ENCODE peak calls at places on chromosomes 16 and 17, in nine cellular contexts. R, K, A, O, V, F, X, E and L are unnamed samples.

GRCh38 chr16:52496051-52496876 is 50.7 kb downstream of the TOX3 start:
- DNase-seq in A (no peak), X (no peak), O (no peak), V (no peak), F (no peak), E (no peak), R (peak), K (no peak), L (peak)

GRCh38 chr16:25785361-25785760 is 93.6 kb downstream of the HS3ST4 start:
- DNase-seq in X (no peak), O (no peak), E (no peak), V (no peak), A (no peak), K (no peak), F (no peak), R (no peak), L (no peak)

GRCh38 chr17:1604831-1605528 is 23.7 kb downstream of the SLC43A2 start:
- DNase-seq in X (no peak), K (no peak), A (no peak), F (no peak), E (no peak), O (no peak), V (no peak), R (no peak), L (no peak)

GRCh38 chr16:27253526-27253930 is 15.0 kb downstream of the NSMCE1 start:
- DNase-seq in V (no peak), X (no peak), O (no peak), K (no peak), R (no peak), E (no peak), A (no peak), F (peak), L (peak)

GRCh38 chr16:49213594-49213993 is 68.0 kb downstream of the CBLN1 start:
- DNase-seq in R (no peak), O (no peak), E (no peak), A (peak), K (no peak), F (no peak), V (no peak), X (no peak), L (no peak)

GRCh38 chr16:67432491-67432890 is 1.6 kb downstream of the HSD11B2 start:
- DNase-seq in X (no peak), O (no peak), E (no peak), V (no peak), K (no peak), A (no peak), F (no peak), R (no peak), L (no peak)

GRCh38 chr17:80920406-80920805 is 71.2 kb upstream of the CHMP6 start:
- DNase-seq in X (no peak), R (no peak), E (no peak), A (no peak), O (no peak), F (no peak), V (no peak), K (no peak), L (peak)

GRCh38 chr16:83689385-83689831 is 118.4 kb upstream of the HSBP1 start:
- DNase-seq in A (no peak), K (no peak), F (no peak), R (no peak), X (no peak), O (no peak), V (no peak), E (no peak), L (peak)

GRCh38 chr16:89729863-89730574 is 8.7 kb downstream of the ZNF276 start:
- DNase-seq in R (no peak), E (no peak), X (no peak), V (no peak), K (no peak), F (no peak), O (no peak), A (no peak), L (peak)